ENCODE peak calls at places on chromosomes 2 and 18, in nine cellular contexts. S is A549, W is lower leg skin, B is heart left ventricle, A is body of pancreas, U is breast epithelium, Y is uterus, I is stomach, E is transverse colon. O is an unnamed sample.

GRCh38 chr18:5451130-5451529 is 92.7 kb downstream of the EPB41L3 start:
- DNase-seq in S (no peak), W (no peak), B (no peak), A (no peak), U (no peak), Y (no peak), I (no peak), E (no peak), O (no peak)

GRCh38 chr2:147420947-147421346 is 423.9 kb upstream of the ACVR2A start:
- DNase-seq in S (no peak), W (no peak), B (no peak), A (no peak), U (no peak), Y (no peak), I (no peak), E (no peak), O (no peak)

GRCh38 chr2:233643128-233643527 is 6.9 kb downstream of the UGT1A10 start:
- DNase-seq in S (peak), W (no peak), B (no peak), A (no peak), U (no peak), Y (no peak), I (no peak), E (peak), O (peak)

GRCh38 chr2:161352718-161353117 is 44.5 kb downstream of the PSMD14 start:
- DNase-seq in S (no peak), W (no peak), B (no peak), A (no peak), U (no peak), Y (no peak), I (no peak), E (no peak), O (no peak)

GRCh38 chr2:8672940-8673339 is 8.9 kb upstream of the ID2 start:
- DNase-seq in S (no peak), W (no peak), B (no peak), A (no peak), U (no peak), Y (no peak), I (no peak), E (no peak), O (no peak)

GRCh38 chr18:67639872-67640271 is 123.4 kb upstream of the DSEL start:
- DNase-seq in S (no peak), W (no peak), B (no peak), A (no peak), U (no peak), Y (no peak), I (no peak), E (no peak), O (no peak)

GRCh38 chr2:142130111-142131015 is 453 bp downstream of the LRP1B start:
- DNase-seq in S (peak), W (peak), B (peak), A (peak), U (peak), Y (peak), I (peak), E (peak), O (peak)

GRCh38 chr2:67216103-67216502 is 181.0 kb upstream of the ETAA1 start:
- DNase-seq in S (no peak), W (no peak), B (no peak), A (no peak), U (no peak), Y (no peak), I (no peak), E (no peak), O (no peak)

GRCh38 chr2:8597526-8598225 is 84.2 kb upstream of the ID2 start:
- DNase-seq in S (no peak), W (no peak), B (no peak), A (no peak), U (no peak), Y (no peak), I (no peak), E (no peak), O (peak)

GRCh38 chr2:230893338-230893737 is 28.6 kb downstream of the ITM2C start:
- DNase-seq in S (no peak), W (no peak), B (no peak), A (no peak), U (no peak), Y (peak), I (no peak), E (peak), O (no peak)

GRCh38 chr18:22974707-22975106 is 41.6 kb downstream of the RBBP8 start:
- DNase-seq in S (no peak), W (no peak), B (no peak), A (no peak), U (no peak), Y (no peak), I (no peak), E (peak), O (no peak)
- TF ChIP-seq POLR2A in S (no peak), W (no peak), B (no peak), A (no peak), U (no peak), Y (no peak), I (no peak), E (no peak), O (no peak)

GRCh38 chr2:200525882-200526651 is at the start of gene SGO2:
- DNase-seq in S (peak), W (peak), B (peak), A (peak), U (peak), Y (peak), I (peak), E (peak), O (peak)
- TF ChIP-seq POLR2A in S (peak), W (no peak), B (no peak), A (peak), U (peak), Y (peak), I (no peak), E (peak), O (peak)

DNA sequence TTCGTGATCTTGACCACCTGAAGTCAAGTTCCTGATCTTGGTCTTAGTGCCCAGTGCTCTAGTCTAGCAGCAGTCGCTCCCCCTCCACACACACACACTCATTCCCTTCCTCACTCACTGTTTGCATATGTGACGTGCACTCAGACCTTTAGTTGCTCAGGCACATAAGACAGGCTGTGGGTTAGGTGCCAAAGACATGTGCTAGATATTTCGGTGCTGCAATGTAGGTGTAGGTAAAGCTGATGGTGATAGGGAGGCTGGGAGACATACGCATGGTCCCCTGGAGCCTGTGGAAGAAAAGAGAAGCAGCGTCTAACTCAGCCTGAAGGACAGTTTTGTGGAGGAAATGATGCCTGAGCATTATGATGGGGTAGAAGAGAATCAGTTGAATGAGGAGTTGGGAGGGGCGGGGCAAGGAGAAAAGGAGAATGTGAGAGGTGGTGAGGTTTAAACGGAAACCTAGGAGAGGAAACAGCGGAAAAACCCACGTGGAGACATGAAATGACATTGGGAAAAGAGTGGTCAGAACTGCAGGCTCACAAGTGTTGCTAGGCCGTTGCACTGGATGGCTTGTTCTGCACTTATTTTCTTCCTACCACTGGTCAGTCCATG is 3.9 kb downstream of the TTC39C start:
- DNase-seq in S (no peak), W (no peak), B (no peak), A (no peak), U (no peak), Y (no peak), I (no peak), E (no peak), O (no peak)
- TF ChIP-seq POLR2A in S (no peak), W (no peak), B (no peak), A (no peak), U (no peak), Y (no peak), I (no peak), E (no peak), O (no peak)

GRCh38 chr2:216491757-216492635 is 6.6 kb upstream of the RPL37A start:
- DNase-seq in S (no peak), W (no peak), B (no peak), A (no peak), U (no peak), Y (no peak), I (no peak), E (no peak), O (no peak)
- TF ChIP-seq POLR2A in S (no peak), W (no peak), B (no peak), A (no peak), U (no peak), Y (no peak), I (no peak), E (no peak), O (no peak)

GRCh38 chr2:224354631-224355211 is 47.2 kb downstream of the FAM124B start:
- DNase-seq in S (no peak), W (no peak), B (no peak), A (no peak), U (no peak), Y (no peak), I (no peak), E (no peak), O (no peak)
- TF ChIP-seq POLR2A in S (no peak), W (no peak), B (no peak), A (no peak), U (no peak), Y (no peak), I (no peak), E (no peak), O (no peak)

DNA sequence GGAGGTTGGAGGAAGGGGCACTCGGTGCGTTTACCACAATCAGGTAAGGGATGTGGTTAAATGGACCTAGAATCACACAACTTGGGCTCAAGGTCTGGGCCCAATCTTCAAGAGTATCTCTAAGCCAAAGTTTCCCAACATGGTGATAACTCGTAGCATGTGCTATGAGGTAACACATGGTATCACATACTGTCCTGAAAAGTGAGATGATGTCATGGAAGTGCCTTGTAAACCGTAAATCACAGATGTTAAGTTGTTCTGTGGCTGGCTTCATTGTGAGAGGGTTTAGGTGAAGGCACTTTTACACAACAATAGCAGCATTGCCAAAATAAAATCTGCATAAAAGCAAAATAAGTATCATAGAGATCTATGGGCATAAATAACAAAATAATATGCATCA is 551.8 kb downstream of the PLCL1 start:
- DNase-seq in S (no peak), W (no peak), B (no peak), A (no peak), U (no peak), Y (no peak), I (no peak), E (no peak), O (no peak)
- TF ChIP-seq POLR2A in S (no peak), W (no peak), B (no peak), A (no peak), U (no peak), Y (no peak), I (no peak), E (no peak), O (no peak)